ENCODE peak calls at places on chromosomes 12 and 14, in four cellular contexts. O is epithelial cell of esophagus, I is colonic mucosa, S is A549. L is an unnamed sample.

GRCh38 chr12:108482717-108483212 is 32.3 kb upstream of the FICD start:
- DNase-seq in O (peak), I (no peak), S (peak), L (peak)

GRCh38 chr12:67630373-67631088 is 18.0 kb upstream of the DYRK2 start:
- DNase-seq in O (no peak), I (peak), S (no peak), L (peak)

GRCh38 chr12:13377698-13378097 is 181.2 kb downstream of the EMP1 start:
- DNase-seq in I (peak), S (no peak), O (no peak), L (no peak)

GRCh38 chr12:50110127-50110761 is 1.8 kb upstream of the COX14 start:
- DNase-seq in S (peak), I (peak), O (no peak), L (no peak)

GRCh38 chr12:56955631-56956256 is 1.7 kb downstream of the RDH16 start:
- DNase-seq in I (no peak), O (peak), S (peak), L (no peak)

GRCh38 chr12:94648578-94648977 is 1.8 kb downstream of the TMCC3 start:
- DNase-seq in S (no peak), O (peak), I (no peak), L (no peak)

GRCh38 chr14:63800083-63800482 is 52.7 kb upstream of the SYNE2 start:
- DNase-seq in S (no peak), I (no peak), O (no peak), L (no peak)

GRCh38 chr14:61152851-61153364 is 128.2 kb downstream of the TMEM30B start:
- DNase-seq in S (no peak), I (no peak), O (peak), L (no peak)

GRCh38 chr14:100825691-100826331 is at the start of gene MEG3:
- DNase-seq in O (peak), S (peak), I (no peak), L (no peak)

GRCh38 chr12:127963926-127964325 is 303.0 kb upstream of the TMEM132C start:
- DNase-seq in S (no peak), O (no peak), I (no peak), L (no peak)

GRCh38 chr14:52402812-52403526 is 88.9 kb downstream of the PTGER2 start:
- DNase-seq in S (no peak), O (peak), I (no peak), L (no peak)

GRCh38 chr14:50961606-50962259 is 17.4 kb upstream of the PYGL start:
- DNase-seq in S (peak), I (no peak), O (peak), L (peak)

GRCh38 chr12:68536885-68537284 is 73.8 kb upstream of the RAP1B start:
- DNase-seq in S (no peak), O (no peak), I (no peak), L (no peak)

GRCh38 chr12:115872919-115873357 is 404.6 kb downstream of the MED13L start:
- DNase-seq in I (peak), S (peak), O (peak), L (peak)

GRCh38 chr12:113152835-113153814 is 3.6 kb downstream of the CFAP73 start:
- DNase-seq in I (peak), S (peak), O (peak), L (peak)

GRCh38 chr12:85803231-85803630 is 33.0 kb downstream of the RASSF9 start:
- DNase-seq in I (no peak), O (no peak), S (no peak), L (no peak)

GRCh38 chr12:20377750-20378149 is 9.4 kb downstream of the PDE3A start:
- DNase-seq in O (no peak), S (no peak), I (no peak), L (no peak)

GRCh38 chr12:124769166-124769530 is 94.5 kb downstream of the SCARB1 start:
- DNase-seq in S (peak), I (no peak), O (peak), L (no peak)

GRCh38 chr14:28759056-28759657 is 7.4 kb upstream of the FOXG1 start:
- DNase-seq in I (no peak), O (peak), S (no peak), L (no peak)
- TF ChIP-seq CTCF in I (no peak), O (no peak), S (no peak), L (no peak)

GRCh38 chr12:4323400-4323799 is 2.4 kb downstream of the TIGAR start:
- DNase-seq in S (no peak), O (no peak), I (no peak), L (no peak)

GRCh38 chr12:4320287-4320858 is 640 bp upstream of the TIGAR start:
- DNase-seq in O (peak), I (no peak), S (no peak), L (no peak)

GRCh38 chr12:4322789-4323188 is 1.8 kb downstream of the TIGAR start:
- DNase-seq in O (no peak), I (no peak), S (no peak), L (no peak)

GRCh38 chr12:4324366-4324765 is 3.4 kb downstream of the TIGAR start:
- DNase-seq in O (no peak), I (no peak), S (no peak), L (no peak)

DNA sequence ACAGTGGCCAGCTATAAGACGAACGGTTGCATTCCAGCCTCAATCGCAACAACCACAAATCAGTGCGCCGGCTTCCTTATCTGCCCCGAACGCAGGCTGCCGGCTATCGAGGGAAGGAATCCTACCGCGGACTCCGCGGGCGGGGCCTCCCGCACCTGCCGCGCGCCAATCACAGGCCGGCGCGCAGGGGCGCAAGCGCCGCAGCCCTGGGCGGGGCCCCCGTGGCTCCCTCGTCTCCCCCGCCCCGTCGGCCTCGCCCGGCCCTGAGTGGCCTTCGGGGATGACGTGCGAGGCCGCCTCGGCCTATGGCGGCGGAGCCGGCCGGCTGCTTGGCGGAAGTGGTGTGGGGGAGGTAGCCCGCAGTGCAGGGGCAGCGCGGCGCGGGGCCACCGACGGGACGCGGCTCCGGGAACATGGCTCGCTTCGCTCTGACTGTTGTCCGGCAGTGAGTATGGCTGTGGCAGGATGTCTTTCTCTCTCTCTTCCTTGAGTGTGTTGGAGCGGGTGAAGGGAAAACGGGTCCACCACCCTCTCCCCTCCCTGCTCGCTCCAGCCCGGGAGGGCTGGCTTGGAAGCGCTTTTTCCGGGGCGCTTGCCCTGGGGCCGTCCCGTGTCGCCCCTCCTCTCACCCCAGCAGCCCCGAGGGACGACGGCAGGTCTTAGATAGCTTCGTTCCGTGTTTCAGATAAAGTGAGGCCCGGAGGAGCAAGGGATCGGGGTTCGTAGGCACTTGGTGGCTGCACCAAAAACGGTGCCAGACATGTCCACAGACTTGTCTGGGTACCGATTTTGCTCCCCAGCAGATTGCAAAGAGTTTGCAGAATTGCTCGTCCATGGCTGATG is at the start of gene TIGAR:
- DNase-seq in O (peak), S (peak), I (peak), L (peak)
- TF ChIP-seq CTCF in O (no peak), S (no peak), I (no peak), L (no peak)

GRCh38 chr12:47078086-47078395 is 1.4 kb upstream of the PCED1B start:
- DNase-seq in O (no peak), I (no peak), S (no peak), L (no peak)

GRCh38 chr12:47079894-47080724 is at the start of gene AMIGO2:
- DNase-seq in S (peak), O (peak), I (peak), L (peak)

GRCh38 chr12:47080725-47081502 is 1.2 kb upstream of the AMIGO2 start:
- DNase-seq in O (peak), I (peak), S (peak), L (peak)

GRCh38 chr12:47078733-47079364 is 572 bp upstream of the PCED1B start:
- DNase-seq in O (peak), I (no peak), S (peak), L (peak)

GRCh38 chr12:47079365-47079893 is at the start of gene PCED1B:
- DNase-seq in I (peak), S (peak), O (peak), L (peak)
- TF ChIP-seq CTCF in I (no peak), S (no peak), O (peak), L (no peak)

GRCh38 chr12:32155041-32155440 is 48.4 kb downstream of the BICD1 start:
- DNase-seq in I (no peak), O (no peak), S (no peak), L (no peak)

GRCh38 chr12:32149489-32149888 is 42.8 kb downstream of the BICD1 start:
- DNase-seq in O (no peak), S (no peak), I (no peak), L (no peak)

GRCh38 chr12:32151552-32151951 is 44.9 kb downstream of the BICD1 start:
- DNase-seq in S (no peak), I (no peak), O (peak), L (no peak)

GRCh38 chr12:32148372-32148771 is 41.7 kb downstream of the BICD1 start:
- DNase-seq in S (peak), I (no peak), O (peak), L (no peak)

DNA sequence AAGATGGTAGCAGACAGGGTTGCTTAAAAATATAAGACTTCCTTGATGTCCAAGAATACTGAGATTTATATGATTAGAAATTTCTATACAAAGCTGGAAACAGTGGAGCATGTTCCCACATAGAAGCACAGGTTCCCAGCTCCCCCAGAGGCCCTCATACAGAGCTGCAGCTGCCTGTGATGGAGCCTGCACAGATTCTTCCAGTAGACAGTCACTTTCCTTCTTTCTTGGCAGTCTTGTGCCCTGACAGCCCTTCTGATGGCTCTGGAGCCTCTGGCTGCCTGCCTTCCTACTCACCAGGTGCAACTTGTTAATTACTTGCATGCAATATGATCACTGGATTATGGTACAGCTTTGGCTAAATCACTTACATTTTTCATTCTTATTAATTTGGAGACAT is 44.4 kb downstream of the BICD1 start:
- DNase-seq in O (no peak), S (no peak), I (no peak), L (no peak)
- TF ChIP-seq CTCF in O (no peak), S (no peak), I (no peak), L (no peak)

GRCh38 chr14:106459971-106460730 is 933.8 kb downstream of the TMEM121 start:
- DNase-seq in O (no peak), I (no peak), S (peak), L (peak)
- TF ChIP-seq CTCF in O (no peak), I (peak), S (no peak), L (no peak)

DNA sequence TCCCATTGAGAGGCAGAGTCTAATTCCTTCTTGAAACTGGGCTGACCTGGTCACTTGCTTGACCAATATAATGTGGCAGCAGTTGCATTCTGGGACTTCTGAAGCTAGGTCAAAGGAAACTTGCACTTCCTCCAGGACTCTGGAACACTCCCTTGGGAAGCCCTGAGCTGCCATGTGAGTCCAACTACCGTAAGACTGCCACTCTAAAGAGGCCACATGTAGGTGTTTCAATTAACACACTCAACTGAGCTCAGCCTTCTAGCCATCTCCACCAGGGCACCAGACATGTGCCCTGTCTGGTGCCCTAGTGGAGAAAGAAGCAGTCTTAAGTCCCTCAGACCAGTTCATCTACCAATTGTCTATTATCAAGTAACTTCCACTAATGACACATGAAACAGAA is 6.1 kb upstream of the TEP1 start:
- DNase-seq in S (no peak), O (no peak), I (no peak), L (no peak)
- TF ChIP-seq CTCF in S (no peak), O (no peak), I (no peak), L (no peak)

L was measured in Calu3.